ENCODE peak calls at places on chromosomes 4 and X, in ten cellular contexts. O, N, W, D, K, V, L, B, P and T are unnamed samples.

GRCh38 chr4:78059524-78059889 is 2.4 kb downstream of the FRAS1 start:
- DNase-seq in P (peak; percentile 54), V (peak; percentile 70), W (peak; percentile 13), K (peak; percentile 87), L (peak; percentile 59), B (peak; percentile 87), O (peak; percentile 70), D (peak; percentile 67), N (peak; percentile 49), T (no peak)

GRCh38 chrX:129747533-129747932 is 8.8 kb downstream of the XPNPEP2 start:
- DNase-seq in O (peak; percentile 40), V (no peak), N (no peak), L (no peak), D (no peak), W (no peak), P (no peak), K (no peak), B (no peak), T (no peak)

GRCh38 chrX:41010188-41010846 is 74.9 kb upstream of the USP9X start:
- DNase-seq in D (no peak), O (peak; percentile 89), B (peak; percentile 89), P (peak; percentile 79), L (peak; percentile 76), W (peak; percentile 73), K (peak; percentile 79), N (peak; percentile 84), V (peak; percentile 65), T (peak; percentile 77)

GRCh38 chr4:2915789-2916188 is 47.4 kb downstream of the NOP14 start:
- DNase-seq in K (no peak), O (no peak), D (no peak), L (no peak), P (no peak), N (no peak), V (no peak), B (no peak), W (no peak), T (no peak)

GRCh38 chr4:26183017-26183416 is 137.8 kb upstream of the RBPJ start:
- DNase-seq in O (no peak), L (no peak), W (no peak), V (no peak), K (no peak), P (no peak), N (no peak), D (no peak), B (no peak), T (no peak)

GRCh38 chrX:43970528-43970927 is 2.7 kb downstream of the NDP start:
- DNase-seq in K (peak; percentile 14), N (no peak), P (no peak), W (no peak), L (no peak), B (no peak), D (no peak), O (no peak), V (no peak), T (no peak)

GRCh38 chr4:10354746-10355145 is 102.5 kb downstream of the ZNF518B start:
- DNase-seq in N (no peak), O (no peak), D (no peak), L (no peak), V (no peak), W (no peak), K (no peak), B (no peak), P (no peak), T (no peak)

GRCh38 chrX:15404712-15405111 is 20.5 kb upstream of the VEGFD start:
- DNase-seq in N (no peak), D (no peak), L (peak; percentile 9), V (peak; percentile 43), K (no peak), W (no peak), P (no peak), O (peak; percentile 79), B (no peak), T (peak; percentile 16)

GRCh38 chr4:177547985-177548384 is 105.7 kb upstream of the AGA start:
- DNase-seq in L (no peak), N (no peak), V (no peak), D (no peak), B (no peak), P (no peak), K (no peak), W (no peak), O (no peak), T (no peak)

DNA sequence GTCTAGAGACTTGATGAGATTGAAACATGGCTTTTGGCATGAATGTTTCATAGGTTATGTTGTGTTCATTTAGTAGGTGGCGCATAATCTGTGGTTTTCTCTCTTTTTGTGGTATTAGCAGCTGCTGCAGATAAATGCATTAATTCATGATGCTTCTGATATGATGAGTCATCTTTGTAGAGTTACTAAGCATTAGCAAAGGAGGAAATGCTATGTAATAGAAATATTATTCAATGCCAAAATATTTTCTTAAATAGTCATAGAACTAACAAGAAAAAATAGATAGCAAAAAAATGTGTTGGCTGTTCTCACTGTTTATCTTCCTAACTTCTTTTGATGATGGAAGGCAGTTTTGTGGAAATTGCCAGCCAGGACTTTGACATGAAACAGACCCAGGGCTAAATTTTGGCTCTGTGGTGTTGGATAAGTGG is 3.6 kb downstream of the ZXDB start:
- DNase-seq in N (no peak), B (no peak), K (peak; percentile 28), D (no peak), L (no peak), V (no peak), O (peak; percentile 69), W (peak; percentile 36), P (no peak), T (no peak)
- H3K4me3 ChIP-seq in N (no peak overlapping the region), B (peak overlapping the region; percentile 59), K (peak overlapping the region; percentile 34), D (no peak overlapping the region), L (peak overlapping the region; percentile 2), V (no peak overlapping the region), O (no peak overlapping the region), W (no peak overlapping the region), P (no peak overlapping the region), T (no peak overlapping the region)

GRCh38 chr4:95531141-95531540 is 17.6 kb downstream of the UNC5C start:
- DNase-seq in L (no peak), K (no peak), V (no peak), O (no peak), P (no peak), N (no peak), B (no peak), W (no peak), D (no peak), T (no peak)
- H3K4me1 ChIP-seq in L (no peaks in the 10 kb centered on the region), K (no peaks in the 10 kb centered on the region), V (peaks cover 26% of the 10 kb centered on the region), O (no peaks in the 10 kb centered on the region), P (no peaks in the 10 kb centered on the region), N (no peaks in the 10 kb centered on the region), B (no peaks in the 10 kb centered on the region), W (no peaks in the 10 kb centered on the region), D (no peaks in the 10 kb centered on the region), T (no peaks in the 10 kb centered on the region)

GRCh38 chr4:169565606-169566351 is 46.6 kb downstream of the NEK1 start:
- DNase-seq in P (no peak), K (no peak), N (no peak), B (no peak), V (no peak), O (no peak), W (no peak), D (no peak), L (no peak), T (no peak)

GRCh38 chr4:169571435-169571834 is 40.9 kb downstream of the NEK1 start:
- DNase-seq in W (no peak), L (no peak), K (no peak), P (no peak), B (no peak), V (no peak), D (no peak), O (no peak), N (no peak), T (no peak)

GRCh38 chr4:169573889-169574288 is 38.5 kb downstream of the NEK1 start:
- DNase-seq in L (no peak), N (no peak), V (no peak), P (no peak), K (no peak), D (no peak), O (no peak), W (no peak), B (no peak), T (no peak)

GRCh38 chr4:169567916-169568315 is 44.5 kb downstream of the NEK1 start:
- DNase-seq in L (no peak), V (no peak), O (no peak), K (no peak), D (no peak), B (no peak), W (no peak), P (no peak), N (no peak), T (no peak)
- TF ChIP-seq EP300 in L (no peak), V (no peak), O (no peak), K (no peak), D (no peak), B (no peak), W (no peak), P (no peak), N (no peak), T (no peak)

DNA sequence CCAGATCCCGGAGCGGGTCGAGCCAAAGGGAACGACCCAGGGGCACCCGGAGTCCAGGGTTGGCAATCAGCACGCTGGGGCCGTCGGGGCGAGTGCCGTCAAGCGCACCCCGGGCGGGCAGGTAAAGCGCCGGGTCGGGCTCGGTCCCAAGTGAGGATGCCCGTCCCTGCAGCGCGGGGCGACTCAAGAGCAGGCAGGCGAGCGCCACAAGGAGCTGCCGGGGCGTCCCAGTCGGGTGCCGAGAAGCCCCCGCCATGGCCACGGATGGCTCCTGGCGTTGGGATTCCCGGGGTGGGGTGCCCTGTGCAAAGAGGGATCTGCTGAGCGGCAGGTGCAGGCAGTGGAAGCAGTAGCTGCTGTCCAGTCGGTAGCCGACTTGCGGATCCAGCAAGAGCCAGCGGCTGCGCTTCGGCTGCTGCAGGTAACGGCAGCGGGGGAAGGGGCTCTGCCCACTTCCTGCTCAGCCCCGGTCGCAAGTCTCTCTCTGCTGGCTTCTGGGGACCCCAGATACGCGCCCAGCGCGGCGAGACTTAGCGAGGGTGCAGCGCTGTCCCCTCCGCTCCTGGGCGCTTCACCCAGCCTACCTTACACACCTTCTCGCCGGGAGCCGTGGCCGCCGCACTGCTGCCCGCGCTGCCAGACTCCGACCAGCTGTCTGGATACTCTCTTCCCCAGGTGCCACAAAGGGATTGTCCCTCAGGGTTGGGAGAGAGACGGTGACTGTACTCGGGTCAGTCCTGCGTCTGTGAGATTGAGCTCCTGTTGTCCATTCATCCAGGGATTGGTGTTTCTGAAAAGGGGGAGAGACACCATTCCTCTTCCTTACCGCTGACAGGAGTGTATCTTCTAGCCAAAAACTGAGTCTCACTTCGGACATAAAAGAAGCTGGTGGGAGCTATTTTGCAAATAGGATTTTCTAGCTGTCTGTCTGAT is at the start of gene FREM3:
- DNase-seq in L (no peak), O (no peak), N (no peak), K (no peak), D (peak; percentile 33), P (no peak), V (peak; percentile 19), B (no peak), W (no peak), T (no peak)
- H3K4me3 ChIP-seq in L (peak within 1 kb of the TSS; percentile 39), O (peak within 1 kb of the TSS; percentile 44), N (peak within 1 kb of the TSS; percentile 33), K (peak within 1 kb of the TSS; percentile 18), D (peak within 1 kb of the TSS; percentile 70), P (peak within 1 kb of the TSS; percentile 36), V (peak within 1 kb of the TSS; percentile 33), B (no peak within 1 kb of the TSS), W (no peak within 1 kb of the TSS), T (peak within 1 kb of the TSS; percentile 46)